ENCODE peak calls at places on chromosomes 4 and X, in seven cellular contexts. W is pancreas; O is A673; R is Panc1; D is CD8-positive, alpha-beta T cell; X is neural progenitor cell; I is psoas muscle. M is an unnamed sample. For H3K36me3, the result is how much of the 10 kb centered on the place peaks cover.

GRCh38 chr4:26937567-26937966 is 76.9 kb downstream of the STIM2 start:
- DNase-seq in W (no peak), X (no peak), R (no peak), D (no peak), O (no peak), I (no peak), M (no peak)

GRCh38 chrX:44314259-44314734 is 29.2 kb downstream of the EFHC2 start:
- DNase-seq in W (no peak), R (no peak), I (no peak), X (no peak), D (no peak), O (no peak), M (no peak)

GRCh38 chr4:152968806-152969394 is 32.8 kb downstream of the FHDC1 start:
- DNase-seq in R (no peak), W (no peak), I (no peak), X (no peak), O (no peak), D (no peak), M (no peak)

GRCh38 chrX:12949205-12949926 is 25.5 kb upstream of the TMSB4X start:
- DNase-seq in O (no peak), X (no peak), R (no peak), D (no peak), W (no peak), I (no peak), M (no peak)

GRCh38 chr4:183935355-183936005 is 30.4 kb downstream of the STOX2 start:
- DNase-seq in D (no peak), X (no peak), I (no peak), W (no peak), R (no peak), O (no peak), M (no peak)

GRCh38 chrX:19462879-19463278 is 52.4 kb downstream of the MAP3K15 start:
- DNase-seq in D (no peak), X (no peak), W (no peak), R (no peak), I (no peak), O (no peak), M (no peak)

GRCh38 chrX:45506149-45506768 is 305.6 kb upstream of the DIPK2B start:
- DNase-seq in D (no peak), I (no peak), W (no peak), X (no peak), O (no peak), R (no peak), M (no peak)

GRCh38 chrX:46325312-46325877 is 219.8 kb downstream of the ZNF674 start:
- DNase-seq in R (no peak), O (peak), I (no peak), D (no peak), X (peak), W (no peak), M (peak)

GRCh38 chr4:142690764-142691163 is 155.3 kb downstream of the INPP4B start:
- DNase-seq in R (no peak), W (no peak), I (no peak), X (no peak), D (no peak), O (no peak), M (no peak)

GRCh38 chrX:116395752-116396151 is 40.7 kb upstream of the SLC6A14 start:
- DNase-seq in D (no peak), I (no peak), R (no peak), O (no peak), X (no peak), W (no peak), M (no peak)

GRCh38 chrX:46573331-46573895 is at the start of gene CHST7:
- DNase-seq in D (peak), I (peak), O (peak), W (peak), R (no peak), X (peak), M (peak)

GRCh38 chrX:19772759-19773623 is 114.4 kb downstream of the SH3KBP1 start:
- DNase-seq in R (no peak), X (no peak), D (no peak), W (no peak), I (no peak), O (no peak), M (no peak)

GRCh38 chr4:106898621-106899230 is 137.4 kb downstream of the DKK2 start:
- DNase-seq in R (peak), O (peak), W (no peak), I (no peak), X (peak), D (no peak), M (no peak)

GRCh38 chr4:7533267-7533666 is 98.5 kb upstream of the PSAPL1 start:
- DNase-seq in R (no peak), X (no peak), D (no peak), I (no peak), W (no peak), O (no peak), M (no peak)

GRCh38 chr4:114368751-114369150 is 229.9 kb upstream of the UGT8 start:
- DNase-seq in D (no peak), R (no peak), X (no peak), O (no peak), I (no peak), W (no peak), M (no peak)

GRCh38 chr4:158025131-158025530 is 147.7 kb downstream of the GASK1B start:
- DNase-seq in X (no peak), R (no peak), D (no peak), O (no peak), I (no peak), W (no peak), M (no peak)

GRCh38 chrX:110173192-110174175 is 144.4 kb downstream of the AMMECR1 start:
- DNase-seq in O (no peak), W (no peak), R (no peak), X (no peak), I (no peak), D (no peak), M (no peak)

GRCh38 chrX:136694491-136695087 is 46.6 kb downstream of the CD40LG start:
- DNase-seq in R (no peak), W (no peak), D (no peak), X (peak), I (no peak), O (peak), M (no peak)

GRCh38 chr4:85500110-85500867 is 25.3 kb downstream of the ARHGAP24 start:
- DNase-seq in W (no peak), R (no peak), X (no peak), I (no peak), D (no peak), O (no peak), M (no peak)

DNA sequence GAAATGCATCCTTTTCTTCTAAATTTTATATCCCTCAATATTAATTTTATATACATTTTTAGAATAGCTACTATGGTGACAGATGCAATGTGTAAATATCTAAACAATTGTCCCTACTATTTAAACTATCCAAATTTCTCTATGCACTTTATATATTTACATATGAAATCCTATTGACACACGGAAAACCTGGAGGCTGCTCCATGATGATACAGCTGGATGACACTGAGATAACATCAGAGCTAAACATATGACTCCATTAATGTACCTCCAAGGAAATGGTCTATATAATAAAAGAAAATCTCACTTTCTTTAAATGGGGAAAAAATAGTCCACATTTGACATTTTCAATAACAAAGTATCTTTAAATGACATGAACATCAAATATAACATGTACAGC is 43.7 kb downstream of the DDX60 start:
- DNase-seq in X (no peak), O (no peak), R (no peak), W (no peak), I (no peak), D (no peak), M (no peak)
- H3K36me3 ChIP-seq in X (under half), O (under half), R (under half), W (under half), I (under half), D (under half), M (under half)

GRCh38 chr4:22959483-22959882 is 266.7 kb downstream of the GBA3 start:
- DNase-seq in R (no peak), O (no peak), X (no peak), I (no peak), D (no peak), W (no peak), M (no peak)

GRCh38 chr4:22957774-22958173 is 265.0 kb downstream of the GBA3 start:
- DNase-seq in I (no peak), X (no peak), R (no peak), O (no peak), W (no peak), D (no peak), M (no peak)

DNA sequence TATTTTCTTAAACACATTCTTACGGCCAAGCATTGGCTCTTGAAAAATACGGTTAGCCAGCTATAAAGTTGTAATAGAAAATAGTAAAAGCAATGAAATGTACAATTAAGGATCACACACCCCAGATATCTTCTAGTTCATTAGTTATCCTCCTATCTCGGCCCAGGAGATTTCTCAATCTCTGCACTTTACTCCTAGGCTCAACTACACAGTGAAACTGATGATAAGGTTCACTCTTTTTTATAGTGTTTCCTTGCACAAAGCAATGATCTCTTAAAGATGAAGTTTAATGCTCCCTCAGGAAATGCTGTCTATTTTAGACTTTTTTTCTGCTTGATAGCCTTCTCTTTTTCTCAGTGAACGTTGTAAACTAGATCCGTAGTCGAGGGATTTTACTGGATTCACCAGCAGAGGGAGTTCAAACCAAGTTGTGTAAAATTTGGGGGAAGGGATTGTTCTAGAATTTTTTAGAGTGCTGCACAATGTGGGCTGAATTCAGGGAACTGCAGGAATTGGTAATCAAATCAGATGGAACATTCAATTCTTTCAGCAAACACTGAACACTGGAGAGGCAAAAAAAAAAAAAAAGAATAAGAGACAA is 269.5 kb downstream of the GBA3 start:
- DNase-seq in D (no peak), W (no peak), O (peak), R (no peak), X (peak), I (no peak), M (no peak)
- TF ChIP-seq CTCF in D (no peak), W (no peak), O (peak), R (peak), X (peak), I (no peak), M (peak)

GRCh38 chrX:112078606-112079005 is 4.0 kb downstream of the TRPC5 start:
- DNase-seq in O (no peak), W (no peak), I (no peak), D (no peak), R (no peak), X (no peak), M (no peak)
- H3K27ac ChIP-seq in O (no peak), W (no peak), I (no peak), D (no peak), R (no peak), X (no peak), M (no peak)

GRCh38 chrX:72569786-72570185 is 2.9 kb downstream of the HDAC8 start:
- DNase-seq in R (no peak), I (no peak), O (no peak), W (no peak), D (no peak), X (no peak), M (no peak)

GRCh38 chrX:72568406-72569092 is 4.1 kb downstream of the HDAC8 start:
- DNase-seq in D (no peak), I (no peak), X (no peak), W (no peak), R (no peak), O (no peak), M (no peak)

GRCh38 chrX:72566448-72566847 is 6.2 kb downstream of the HDAC8 start:
- DNase-seq in D (no peak), I (no peak), R (no peak), W (no peak), X (no peak), O (no peak), M (no peak)
- H3K36me3 ChIP-seq in D (under half), I (under half), R (under half), W (under half), X (under half), O (under half), M (under half)

GRCh38 chrX:153441981-153442380 is 3.9 kb downstream of the TREX2 start:
- DNase-seq in X (no peak), I (no peak), O (no peak), W (no peak), D (no peak), R (no peak), M (no peak)
- TF ChIP-seq CTCF in X (no peak), I (no peak), O (no peak), W (no peak), D (no peak), R (no peak), M (no peak)

GRCh38 chr4:10091531-10092181 is 24.9 kb downstream of the WDR1 start:
- DNase-seq in W (no peak), D (no peak), X (no peak), O (no peak), I (peak), R (no peak), M (no peak)
- H3K27ac ChIP-seq in W (no peak), D (no peak), X (no peak), O (no peak), I (peak), R (no peak), M (no peak)

M was measured in RWPE2.